ENCODE peak calls at places on chromosomes 16 and 17, in nine cellular contexts. E, R, Z, B, P, L, W, M and N are unnamed samples.

GRCh38 chr17:1412185-1413110 is 12.4 kb upstream of the YWHAE start:
- DNase-seq in R (peak; percentile 33), L (no peak), B (no peak), E (no peak), Z (no peak), W (peak; percentile 49), P (no peak), M (peak; percentile 50), N (no peak)

GRCh38 chr17:63950940-63951907 is 19.1 kb upstream of the CD79B start:
- DNase-seq in Z (no peak), M (peak; percentile 89), W (peak; percentile 87), L (no peak), R (peak; percentile 71), P (peak; percentile 58), B (peak; percentile 57), E (no peak), N (no peak)

GRCh38 chr17:40090234-40091111 is 9.9 kb downstream of the NR1D1 start:
- DNase-seq in B (no peak), L (no peak), Z (peak; percentile 64), E (peak; percentile 69), W (no peak), R (no peak), P (no peak), M (no peak), N (no peak)

GRCh38 chr17:35447494-35447893 is 1.1 kb downstream of the SLFN13 start:
- DNase-seq in Z (peak; percentile 20), P (no peak), B (no peak), M (no peak), W (no peak), R (no peak), L (no peak), E (no peak), N (peak; percentile 29)

GRCh38 chr17:59154721-59155438 is at the start of gene SKA2:
- DNase-seq in M (peak; percentile 98), B (peak; percentile 98), P (no peak), Z (peak; percentile 97), R (peak; percentile 97), L (peak; percentile 99), W (peak; percentile 96), E (peak; percentile 95), N (peak; percentile 100)

GRCh38 chr16:11177578-11178130 is 78.3 kb downstream of the SOCS1 start:
- DNase-seq in R (no peak), E (no peak), B (no peak), L (no peak), M (no peak), W (no peak), Z (no peak), P (no peak), N (no peak)

GRCh38 chr16:77993111-77993571 is 29.2 kb upstream of the CLEC3A start:
- DNase-seq in R (no peak), M (no peak), W (no peak), P (no peak), E (peak; percentile 13), Z (no peak), B (no peak), L (no peak), N (no peak)

GRCh38 chr16:9047689-9048301 is 43.6 kb upstream of the HAPSTR1 start:
- DNase-seq in P (peak; percentile 98), M (peak; percentile 84), E (peak; percentile 80), L (peak; percentile 73), R (peak; percentile 86), B (peak; percentile 85), W (peak; percentile 77), Z (peak; percentile 87), N (peak; percentile 77)

GRCh38 chr17:8581002-8581658 is 49.4 kb downstream of the MYH10 start:
- DNase-seq in E (no peak), Z (no peak), L (no peak), M (no peak), R (no peak), P (no peak), W (no peak), B (no peak), N (no peak)

DNA sequence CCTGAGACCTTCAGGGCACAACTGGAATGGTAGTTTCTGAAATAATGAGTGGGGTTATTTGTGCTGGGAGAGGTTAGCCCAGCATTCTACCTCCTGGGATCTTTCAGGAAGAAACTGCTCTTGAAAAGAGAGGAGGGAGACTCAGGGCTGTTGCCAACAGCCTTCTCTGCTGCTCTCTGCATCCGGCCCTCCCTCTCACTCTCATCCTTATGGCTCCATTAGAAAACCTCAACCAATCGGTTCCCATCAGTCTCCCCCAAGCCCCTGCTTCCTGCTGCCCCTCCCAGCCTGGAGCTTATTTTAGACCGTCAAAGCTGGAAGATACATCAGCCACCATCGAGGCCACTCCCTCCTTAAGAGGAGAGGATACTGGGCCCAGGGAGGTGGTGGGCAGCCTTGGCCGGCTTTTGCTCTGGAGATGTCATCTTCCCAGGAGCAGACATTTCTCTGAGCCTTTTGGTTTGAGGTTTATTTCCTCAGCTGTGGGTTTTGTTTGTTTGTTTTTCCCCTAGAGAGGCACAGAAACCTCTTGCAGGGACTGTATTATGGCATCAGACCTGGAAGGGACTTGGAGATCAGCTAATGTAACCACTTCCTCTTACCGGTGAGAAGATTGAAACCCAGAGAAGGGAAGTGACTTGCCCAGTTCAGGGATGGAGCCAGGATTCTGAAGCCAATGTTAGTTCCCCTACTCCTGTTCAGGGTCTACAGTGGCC is 2.7 kb downstream of the MPRIP start:
- DNase-seq in L (no peak), Z (peak; percentile 85), B (no peak), W (peak; percentile 70), R (peak; percentile 26), E (peak; percentile 54), P (no peak), M (peak; percentile 52), N (no peak)
- TF ChIP-seq POLR2A in L (no peak), Z (peak; percentile 46), B (no peak), W (no peak), R (no peak), E (peak; percentile 27), P (no peak), M (no peak), N (no peak)

DNA sequence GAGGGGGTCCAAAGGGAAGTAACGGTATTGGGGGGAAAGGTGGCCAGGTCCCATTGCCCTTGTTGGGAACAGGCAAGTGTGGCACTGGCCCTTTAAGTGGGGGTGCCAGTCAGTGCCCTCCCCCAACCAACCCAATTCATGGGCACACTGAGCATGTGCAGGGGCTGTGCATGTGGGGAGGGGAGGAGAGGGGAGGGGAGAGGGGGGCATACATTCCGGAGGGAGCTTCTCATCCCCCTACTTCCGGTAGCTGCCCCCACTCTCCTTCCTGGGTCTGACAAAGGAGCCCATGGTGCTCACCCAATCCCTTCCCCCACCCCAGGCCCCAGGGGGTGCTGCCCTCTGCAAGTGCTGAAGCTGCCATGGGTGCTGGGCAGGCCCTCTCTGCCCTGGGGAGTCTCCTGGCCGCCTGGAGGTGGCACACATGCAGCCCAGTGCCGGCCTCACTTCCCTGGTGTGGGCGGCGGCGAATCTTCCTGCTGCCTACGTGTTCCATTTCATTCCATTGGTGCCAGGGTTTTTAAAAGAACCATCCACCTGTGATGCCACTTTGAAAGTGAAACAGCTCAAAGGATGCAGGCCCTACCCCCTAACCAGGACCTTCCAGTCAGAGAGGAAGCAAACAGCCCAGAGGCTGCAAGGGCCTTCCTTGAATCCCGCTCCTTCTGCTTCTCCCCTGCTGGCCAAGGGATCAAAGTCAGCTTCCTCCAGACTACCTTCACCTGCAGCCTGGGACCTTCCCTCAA is 11.0 kb downstream of the HEXIM2 start:
- DNase-seq in M (peak; percentile 77), Z (peak; percentile 72), W (peak; percentile 88), P (peak; percentile 87), L (no peak), B (peak; percentile 79), R (peak; percentile 69), E (peak; percentile 66), N (no peak)
- TF ChIP-seq POLR2A in M (peak; percentile 17), Z (peak; percentile 7), W (no peak), P (peak; percentile 54), L (no peak), B (no peak), R (no peak), E (no peak), N (no peak)

DNA sequence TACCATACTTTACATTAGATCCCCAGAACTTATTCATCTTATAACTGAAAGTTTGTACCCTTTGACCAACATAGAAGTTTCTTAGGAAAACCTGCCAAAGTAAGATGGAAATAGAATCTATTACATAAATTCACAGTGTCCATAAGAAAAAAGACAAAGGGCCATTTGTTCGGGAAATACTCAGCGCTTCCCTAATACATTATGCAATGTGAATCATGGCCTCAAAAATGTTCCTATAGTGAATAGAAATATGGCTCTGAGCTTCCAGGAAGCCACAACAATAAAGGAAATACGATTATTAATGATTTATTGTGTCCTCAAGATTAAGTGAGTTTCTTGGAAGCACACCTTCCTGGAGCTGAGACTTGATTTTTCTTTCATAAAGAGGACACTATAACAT is 51.5 kb downstream of the GPRC5B start:
- DNase-seq in Z (no peak), L (no peak), R (no peak), M (no peak), E (no peak), P (no peak), W (no peak), B (no peak), N (no peak)
- TF ChIP-seq POLR2A in Z (no peak), L (no peak), R (no peak), M (no peak), E (no peak), P (no peak), W (no peak), B (no peak), N (no peak)

GRCh38 chr16:3190949-3191353 is 2.9 kb downstream of the OR1F1 start:
- DNase-seq in B (no peak), M (no peak), R (no peak), E (no peak), Z (no peak), P (no peak), W (no peak), L (no peak), N (peak; percentile 53)

GRCh38 chr16:3188675-3188924 is 596 bp downstream of the OR1F1 start:
- DNase-seq in R (no peak), L (no peak), M (no peak), Z (no peak), W (no peak), B (no peak), P (no peak), E (no peak), N (no peak)

GRCh38 chr16:3187798-3188674 is at the start of gene OR1F1:
- DNase-seq in M (peak; percentile 62), B (no peak), W (peak; percentile 72), E (no peak), L (no peak), R (no peak), P (peak; percentile 81), Z (no peak), N (peak; percentile 64)

GRCh38 chr16:3189869-3190268 is 1.9 kb downstream of the OR1F1 start:
- DNase-seq in R (no peak), B (no peak), E (no peak), W (no peak), Z (no peak), M (no peak), P (no peak), L (no peak), N (peak; percentile 44)

GRCh38 chr16:3188925-3189825 is 1.2 kb downstream of the OR1F1 start:
- DNase-seq in P (no peak), E (no peak), B (no peak), L (no peak), R (no peak), W (peak; percentile 74), Z (no peak), M (no peak), N (peak; percentile 78)
- TF ChIP-seq POLR2A in P (no peak), E (no peak), B (no peak), L (no peak), R (no peak), W (no peak), Z (no peak), M (no peak), N (no peak)

GRCh38 chr16:87956169-87956770 is 5.0 kb downstream of the BANP start:
- DNase-seq in W (peak; percentile 88), M (peak; percentile 84), E (no peak), B (no peak), P (no peak), Z (peak; percentile 62), L (no peak), R (no peak), N (peak; percentile 75)
- TF ChIP-seq POLR2A in W (no peak), M (no peak), E (no peak), B (no peak), P (no peak), Z (no peak), L (no peak), R (no peak), N (peak; percentile 31)